ENCODE peak calls at places on chromosomes 3 and 15, in eight cellular contexts. H is nephron progenitor cell; R is GM12865; P is CD4-positive, alpha-beta T cell; W is GM20000; E is mucosa of descending colon; G is tibial nerve; O is breast epithelium. J is an unnamed sample.
A peak's percentile ranks its signal among the peaks of the same experiment; 100 is the strongest.

GRCh38 chr3:51198476-51198875 is 186.6 kb upstream of the MANF start:
- DNase-seq in W (no peak), G (no peak), E (no peak), R (no peak), O (no peak), P (no peak), H (no peak), J (no peak)

GRCh38 chr3:100257601-100258000 is 3.2 kb upstream of the TBC1D23 start:
- DNase-seq in E (no peak), O (no peak), G (no peak), P (no peak), H (no peak), W (no peak), R (no peak), J (no peak)

GRCh38 chr15:71117906-71118305 is 2.6 kb downstream of the THSD4 start:
- DNase-seq in R (no peak), G (no peak), P (no peak), E (no peak), W (no peak), H (no peak), O (no peak), J (no peak)

GRCh38 chr3:36212291-36212690 is 168.0 kb upstream of the STAC start:
- DNase-seq in G (no peak), P (no peak), O (no peak), R (no peak), E (no peak), W (no peak), H (no peak), J (no peak)

GRCh38 chr3:111917300-111917699 is 58.2 kb downstream of the PHLDB2 start:
- DNase-seq in O (no peak), E (no peak), P (no peak), H (no peak), W (no peak), R (no peak), G (no peak), J (no peak)

GRCh38 chr3:45048244-45048643 is 22.1 kb downstream of the CLEC3B start:
- DNase-seq in H (no peak), R (no peak), W (no peak), P (no peak), G (no peak), O (no peak), E (no peak), J (no peak)

GRCh38 chr15:62818691-62819090 is 223.9 kb upstream of the TPM1 start:
- DNase-seq in E (no peak), R (no peak), O (no peak), W (no peak), P (no peak), H (no peak), G (no peak), J (no peak)

GRCh38 chr3:120264963-120265362 is 20.1 kb downstream of the GPR156 start:
- DNase-seq in O (no peak), H (no peak), R (no peak), E (no peak), P (no peak), G (no peak), W (no peak), J (no peak)

GRCh38 chr3:19632099-19633074 is 301.6 kb downstream of the EFHB start:
- DNase-seq in G (no peak), O (no peak), H (no peak), E (no peak), W (no peak), R (no peak), P (no peak), J (no peak)

GRCh38 chr3:126053513-126053912 is 30.4 kb downstream of the SLC41A3 start:
- DNase-seq in W (no peak), P (no peak), G (no peak), E (no peak), H (no peak), O (no peak), R (no peak), J (no peak)

GRCh38 chr3:150995510-150995909 is 23.0 kb upstream of the CLRN1 start:
- DNase-seq in G (no peak), H (no peak), O (no peak), E (no peak), P (no peak), W (no peak), R (no peak), J (no peak)

GRCh38 chr3:72271923-72272322 is 487.0 kb upstream of the PROK2 start:
- DNase-seq in G (no peak), O (no peak), P (no peak), H (no peak), W (no peak), E (no peak), R (no peak), J (no peak)

DNA sequence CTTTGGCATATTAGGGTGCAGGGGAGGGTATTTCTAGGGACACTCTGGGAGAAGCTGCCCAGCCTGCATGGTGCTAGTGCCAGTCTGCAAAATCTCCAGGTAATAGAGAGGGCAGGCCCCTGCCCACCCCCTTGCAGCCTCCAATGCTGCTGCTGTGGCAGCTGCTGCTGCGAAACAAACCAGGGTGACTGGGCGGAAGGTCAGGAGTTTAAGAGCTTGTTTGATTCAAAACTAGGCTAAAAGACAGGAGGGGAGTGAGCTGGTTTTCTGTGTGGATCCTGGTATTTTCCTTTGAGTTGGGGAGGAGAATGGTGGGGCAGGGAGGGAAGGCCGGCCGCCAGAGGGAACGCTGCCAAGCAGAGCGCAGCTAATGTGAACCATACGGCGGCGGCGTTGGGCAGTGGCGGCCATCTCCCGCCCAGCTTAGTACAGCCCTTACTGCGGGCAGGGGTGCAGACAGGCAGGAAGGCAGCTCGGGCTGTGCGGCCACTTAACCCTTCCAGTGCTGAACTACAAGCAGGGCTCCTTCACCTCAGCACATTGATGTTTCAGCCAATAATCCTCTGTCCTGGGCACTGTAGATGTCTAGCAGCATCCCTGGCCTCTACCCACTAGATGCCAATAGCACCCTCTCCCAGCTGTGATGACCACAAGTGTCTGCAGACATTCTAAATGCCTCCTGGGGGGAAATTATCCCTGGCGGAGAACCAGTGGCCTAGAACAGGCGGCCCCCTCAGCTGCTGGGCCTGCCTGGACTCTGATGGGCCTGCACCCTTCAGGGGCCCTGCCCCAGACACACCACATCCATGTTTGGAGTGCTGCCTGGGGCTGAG is 125.7 kb downstream of the EEFSEC start:
- DNase-seq in W (no peak), P (no peak), O (no peak), E (peak; percentile 64), H (peak; percentile 75), G (peak; percentile 39), R (no peak), J (no peak)
- TF ChIP-seq CTCF in W (no peak), P (no peak), O (no peak), E (no peak), H (no peak), G (no peak), R (no peak), J (no peak)

DNA sequence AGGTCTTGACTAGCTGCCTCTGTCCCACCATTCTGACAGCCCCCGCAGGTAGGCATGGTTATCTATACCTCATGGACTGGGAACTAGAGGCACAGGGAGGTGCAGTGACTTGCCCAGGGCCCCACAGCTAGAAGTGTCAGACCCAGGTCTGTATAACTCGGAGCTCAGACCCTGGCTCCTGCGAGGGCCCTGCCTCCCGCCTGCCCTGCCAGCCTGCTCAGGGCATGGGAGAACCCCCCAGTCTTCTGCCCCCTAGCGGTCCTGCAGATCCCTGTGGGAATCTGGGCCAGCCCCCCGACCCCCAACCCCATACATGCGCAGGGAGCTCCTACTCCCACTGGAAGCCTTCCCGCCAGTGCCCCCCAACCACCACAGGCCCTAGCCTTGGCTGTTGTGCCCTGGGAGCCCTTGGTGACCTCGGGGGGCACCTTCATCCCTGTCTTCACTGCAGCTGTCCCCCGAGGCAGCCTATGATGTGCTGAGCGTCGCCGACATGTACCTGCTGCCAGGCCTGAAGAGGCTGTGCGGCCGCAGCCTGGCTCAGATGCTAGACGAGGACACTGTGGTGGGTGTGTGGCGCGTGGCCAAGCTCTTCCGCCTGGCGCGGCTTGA is 6.9 kb downstream of the ABTB1 start:
- DNase-seq in E (peak; percentile 36), W (no peak), R (no peak), P (no peak), G (no peak), H (no peak), O (peak; percentile 30), J (peak; percentile 10)
- TF ChIP-seq CTCF in E (no peak), W (no peak), R (peak; percentile 25), P (no peak), G (no peak), H (peak; percentile 9), O (no peak), J (no peak)

GRCh38 chr15:95259513-95259912 is 1028.2 kb downstream of the MCTP2 start:
- DNase-seq in G (peak; percentile 77), R (peak; percentile 75), P (peak; percentile 21), W (peak; percentile 38), O (no peak), H (peak; percentile 69), E (no peak), J (peak; percentile 26)
- TF ChIP-seq CTCF in G (peak; percentile 85), R (peak; percentile 66), P (peak; percentile 74), W (peak; percentile 28), O (peak; percentile 72), H (peak; percentile 81), E (peak; percentile 50), J (peak; percentile 86)

GRCh38 chr15:72774696-72775383 is 8.7 kb downstream of the ADPGK start:
- DNase-seq in H (no peak), P (no peak), O (no peak), R (no peak), W (no peak), E (no peak), G (no peak), J (no peak)

GRCh38 chr15:72771329-72771725 is 12.2 kb downstream of the ADPGK start:
- DNase-seq in W (no peak), R (no peak), H (no peak), G (no peak), O (no peak), E (no peak), P (no peak), J (no peak)

GRCh38 chr15:72766025-72766424 is 17.5 kb downstream of the ADPGK start:
- DNase-seq in G (no peak), E (no peak), R (no peak), H (no peak), O (no peak), W (no peak), P (no peak), J (no peak)

GRCh38 chr15:72766780-72767179 is 16.8 kb downstream of the ADPGK start:
- DNase-seq in E (no peak), H (no peak), O (no peak), G (no peak), P (no peak), R (no peak), W (no peak), J (no peak)

DNA sequence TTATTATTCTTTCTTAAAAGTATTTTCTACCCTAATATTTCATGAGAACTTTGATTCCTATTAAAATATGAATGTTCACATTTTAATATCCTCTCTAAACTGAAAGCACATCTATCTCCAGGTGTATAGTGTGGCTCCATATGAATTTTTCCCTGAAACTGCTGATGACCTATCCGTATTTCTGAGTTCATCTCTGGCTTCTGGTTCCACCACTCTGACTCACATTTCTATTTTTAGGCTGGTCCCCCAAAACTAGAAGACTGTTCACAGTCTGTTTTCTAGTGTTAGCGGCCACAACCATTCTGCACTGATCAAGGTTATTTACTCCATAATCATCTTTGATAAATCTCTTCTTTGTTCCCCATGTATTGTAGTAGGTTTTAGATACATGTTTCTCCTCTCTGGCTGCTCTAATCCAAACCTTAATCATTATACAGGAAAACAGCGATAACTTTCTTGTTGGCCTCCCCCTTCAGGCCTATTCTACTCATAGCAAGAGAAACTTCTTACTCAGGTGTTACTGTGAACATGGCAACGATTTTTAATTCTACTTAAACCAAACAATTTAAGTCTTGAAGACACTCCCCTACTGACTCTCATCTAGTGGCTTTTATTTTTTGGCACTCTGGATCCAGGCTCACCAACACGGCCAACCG is 12.8 kb downstream of the ADPGK start:
- DNase-seq in R (peak; percentile 30), W (no peak), E (no peak), O (no peak), P (no peak), H (no peak), G (no peak), J (no peak)
- TF ChIP-seq CTCF in R (peak; percentile 9), W (no peak), E (no peak), O (no peak), P (no peak), H (no peak), G (no peak), J (no peak)